ENCODE peak calls at places on chromosomes 13 and 19, in eight cellular contexts. One of them, this sample, is unnamed.

GRCh38 chr19:751501-752341 is 809 bp downstream of the MISP start:
- DNase-seq in SK-N-SH: peak
- DNase-seq in pancreas: no peak
- DNase-seq in aorta: no peak
- DNase-seq in uterus: no peak
- DNase-seq in IMR-90: peak
- DNase-seq in mesendoderm: peak
- DNase-seq in CD4-positive, CD25-positive, alpha-beta regulatory T cell: no peak
- DNase-seq in this sample: peak

GRCh38 chr13:101453784-101454201 is 1.3 kb downstream of the ITGBL1 start:
- DNase-seq in SK-N-SH: peak
- DNase-seq in pancreas: peak
- DNase-seq in aorta: peak
- DNase-seq in uterus: no peak
- DNase-seq in IMR-90: no peak
- DNase-seq in mesendoderm: no peak
- DNase-seq in CD4-positive, CD25-positive, alpha-beta regulatory T cell: no peak
- DNase-seq in this sample: peak

GRCh38 chr13:112160558-112160957 is 93.6 kb downstream of the SOX1 start:
- DNase-seq in SK-N-SH: no peak
- DNase-seq in pancreas: no peak
- DNase-seq in aorta: no peak
- DNase-seq in uterus: no peak
- DNase-seq in IMR-90: no peak
- DNase-seq in mesendoderm: no peak
- DNase-seq in CD4-positive, CD25-positive, alpha-beta regulatory T cell: no peak
- DNase-seq in this sample: no peak

GRCh38 chr13:75153834-75154233 is 328.1 kb downstream of the TBC1D4 start:
- DNase-seq in SK-N-SH: no peak
- DNase-seq in pancreas: no peak
- DNase-seq in aorta: no peak
- DNase-seq in uterus: no peak
- DNase-seq in IMR-90: no peak
- DNase-seq in mesendoderm: no peak
- DNase-seq in CD4-positive, CD25-positive, alpha-beta regulatory T cell: no peak
- DNase-seq in this sample: no peak

GRCh38 chr13:43237616-43238015 is 214.2 kb downstream of the DNAJC15 start:
- DNase-seq in SK-N-SH: no peak
- DNase-seq in pancreas: no peak
- DNase-seq in aorta: no peak
- DNase-seq in uterus: no peak
- DNase-seq in IMR-90: no peak
- DNase-seq in mesendoderm: no peak
- DNase-seq in CD4-positive, CD25-positive, alpha-beta regulatory T cell: no peak
- DNase-seq in this sample: no peak

GRCh38 chr19:32676186-32676894 is 692 bp downstream of the RGS9BP start:
- DNase-seq in SK-N-SH: peak
- DNase-seq in pancreas: peak
- DNase-seq in aorta: peak
- DNase-seq in uterus: peak
- DNase-seq in IMR-90: no peak
- DNase-seq in mesendoderm: peak
- DNase-seq in CD4-positive, CD25-positive, alpha-beta regulatory T cell: no peak
- DNase-seq in this sample: peak

GRCh38 chr19:3604987-3605343 is 1.7 kb downstream of the TBXA2R start:
- DNase-seq in SK-N-SH: no peak
- DNase-seq in pancreas: peak
- DNase-seq in aorta: no peak
- DNase-seq in uterus: no peak
- DNase-seq in IMR-90: no peak
- DNase-seq in mesendoderm: no peak
- DNase-seq in CD4-positive, CD25-positive, alpha-beta regulatory T cell: no peak
- DNase-seq in this sample: no peak

GRCh38 chr13:90680826-90681225 is 666.7 kb upstream of the MIR17HG start:
- DNase-seq in SK-N-SH: no peak
- DNase-seq in pancreas: no peak
- DNase-seq in aorta: no peak
- DNase-seq in uterus: no peak
- DNase-seq in IMR-90: no peak
- DNase-seq in mesendoderm: no peak
- DNase-seq in CD4-positive, CD25-positive, alpha-beta regulatory T cell: no peak
- DNase-seq in this sample: no peak

GRCh38 chr13:30403491-30403890 is 18.8 kb upstream of the UBE2L5 start:
- DNase-seq in SK-N-SH: no peak
- DNase-seq in pancreas: no peak
- DNase-seq in aorta: no peak
- DNase-seq in uterus: no peak
- DNase-seq in IMR-90: no peak
- DNase-seq in mesendoderm: no peak
- DNase-seq in CD4-positive, CD25-positive, alpha-beta regulatory T cell: no peak
- DNase-seq in this sample: no peak

GRCh38 chr13:49932066-49932465 is 4.1 kb downstream of the SPRYD7 start:
- DNase-seq in SK-N-SH: no peak
- DNase-seq in pancreas: no peak
- DNase-seq in aorta: no peak
- DNase-seq in uterus: no peak
- DNase-seq in IMR-90: no peak
- DNase-seq in mesendoderm: no peak
- DNase-seq in CD4-positive, CD25-positive, alpha-beta regulatory T cell: no peak
- DNase-seq in this sample: no peak

GRCh38 chr19:38684078-38684861 is 36.8 kb downstream of the ACTN4 start:
- DNase-seq in SK-N-SH: no peak
- DNase-seq in pancreas: no peak
- DNase-seq in aorta: peak
- DNase-seq in uterus: peak
- DNase-seq in IMR-90: peak
- DNase-seq in mesendoderm: peak
- DNase-seq in CD4-positive, CD25-positive, alpha-beta regulatory T cell: peak
- DNase-seq in this sample: peak

GRCh38 chr13:102302534-102302933 is 99.3 kb downstream of the FGF14 start:
- DNase-seq in SK-N-SH: no peak
- DNase-seq in pancreas: no peak
- DNase-seq in aorta: no peak
- DNase-seq in uterus: no peak
- DNase-seq in IMR-90: no peak
- DNase-seq in mesendoderm: no peak
- DNase-seq in CD4-positive, CD25-positive, alpha-beta regulatory T cell: no peak
- DNase-seq in this sample: no peak

GRCh38 chr13:45909724-45910123 is 58.2 kb upstream of the SIAH3 start:
- DNase-seq in SK-N-SH: no peak
- DNase-seq in pancreas: no peak
- DNase-seq in aorta: no peak
- DNase-seq in uterus: no peak
- DNase-seq in IMR-90: no peak
- DNase-seq in mesendoderm: no peak
- DNase-seq in CD4-positive, CD25-positive, alpha-beta regulatory T cell: no peak
- DNase-seq in this sample: no peak

GRCh38 chr19:18415177-18415867 is 3.9 kb upstream of the SSBP4 start:
- DNase-seq in SK-N-SH: no peak
- DNase-seq in pancreas: peak
- DNase-seq in aorta: peak
- DNase-seq in uterus: peak
- DNase-seq in IMR-90: peak
- DNase-seq in mesendoderm: no peak
- DNase-seq in CD4-positive, CD25-positive, alpha-beta regulatory T cell: no peak
- DNase-seq in this sample: peak
- H3K27ac ChIP-seq in SK-N-SH: no peak
- H3K27ac ChIP-seq in pancreas: no peak
- H3K27ac ChIP-seq in aorta: peak
- H3K27ac ChIP-seq in uterus: peak
- H3K27ac ChIP-seq in IMR-90: peak
- H3K27ac ChIP-seq in mesendoderm: no peak
- H3K27ac ChIP-seq in CD4-positive, CD25-positive, alpha-beta regulatory T cell: no peak
- H3K27ac ChIP-seq in this sample: peak

GRCh38 chr13:42055500-42056085 is 7.1 kb downstream of the DGKH start:
- DNase-seq in SK-N-SH: no peak
- DNase-seq in pancreas: no peak
- DNase-seq in aorta: no peak
- DNase-seq in uterus: no peak
- DNase-seq in IMR-90: no peak
- DNase-seq in mesendoderm: no peak
- DNase-seq in CD4-positive, CD25-positive, alpha-beta regulatory T cell: no peak
- DNase-seq in this sample: no peak
- H3K27ac ChIP-seq in SK-N-SH: no peak
- H3K27ac ChIP-seq in pancreas: no peak
- H3K27ac ChIP-seq in aorta: no peak
- H3K27ac ChIP-seq in uterus: no peak
- H3K27ac ChIP-seq in IMR-90: no peak
- H3K27ac ChIP-seq in mesendoderm: no peak
- H3K27ac ChIP-seq in CD4-positive, CD25-positive, alpha-beta regulatory T cell: peak
- H3K27ac ChIP-seq in this sample: no peak

GRCh38 chr19:35040474-35040825 is 1.1 kb upstream of the HPN start:
- DNase-seq in SK-N-SH: no peak
- DNase-seq in pancreas: peak
- DNase-seq in aorta: no peak
- DNase-seq in uterus: no peak
- DNase-seq in IMR-90: no peak
- DNase-seq in mesendoderm: no peak
- DNase-seq in CD4-positive, CD25-positive, alpha-beta regulatory T cell: no peak
- DNase-seq in this sample: no peak

GRCh38 chr19:35039881-35040456 is 1.6 kb upstream of the HPN start:
- DNase-seq in SK-N-SH: no peak
- DNase-seq in pancreas: no peak
- DNase-seq in aorta: no peak
- DNase-seq in uterus: no peak
- DNase-seq in IMR-90: no peak
- DNase-seq in mesendoderm: no peak
- DNase-seq in CD4-positive, CD25-positive, alpha-beta regulatory T cell: no peak
- DNase-seq in this sample: no peak

GRCh38 chr19:35041548-35042055 is at the start of gene HPN:
- DNase-seq in SK-N-SH: no peak
- DNase-seq in pancreas: peak
- DNase-seq in aorta: no peak
- DNase-seq in uterus: no peak
- DNase-seq in IMR-90: no peak
- DNase-seq in mesendoderm: peak
- DNase-seq in CD4-positive, CD25-positive, alpha-beta regulatory T cell: no peak
- DNase-seq in this sample: peak

GRCh38 chr19:35042056-35042730 is 672 bp downstream of the HPN start:
- DNase-seq in SK-N-SH: no peak
- DNase-seq in pancreas: peak
- DNase-seq in aorta: no peak
- DNase-seq in uterus: no peak
- DNase-seq in IMR-90: no peak
- DNase-seq in mesendoderm: no peak
- DNase-seq in CD4-positive, CD25-positive, alpha-beta regulatory T cell: no peak
- DNase-seq in this sample: peak

DNA sequence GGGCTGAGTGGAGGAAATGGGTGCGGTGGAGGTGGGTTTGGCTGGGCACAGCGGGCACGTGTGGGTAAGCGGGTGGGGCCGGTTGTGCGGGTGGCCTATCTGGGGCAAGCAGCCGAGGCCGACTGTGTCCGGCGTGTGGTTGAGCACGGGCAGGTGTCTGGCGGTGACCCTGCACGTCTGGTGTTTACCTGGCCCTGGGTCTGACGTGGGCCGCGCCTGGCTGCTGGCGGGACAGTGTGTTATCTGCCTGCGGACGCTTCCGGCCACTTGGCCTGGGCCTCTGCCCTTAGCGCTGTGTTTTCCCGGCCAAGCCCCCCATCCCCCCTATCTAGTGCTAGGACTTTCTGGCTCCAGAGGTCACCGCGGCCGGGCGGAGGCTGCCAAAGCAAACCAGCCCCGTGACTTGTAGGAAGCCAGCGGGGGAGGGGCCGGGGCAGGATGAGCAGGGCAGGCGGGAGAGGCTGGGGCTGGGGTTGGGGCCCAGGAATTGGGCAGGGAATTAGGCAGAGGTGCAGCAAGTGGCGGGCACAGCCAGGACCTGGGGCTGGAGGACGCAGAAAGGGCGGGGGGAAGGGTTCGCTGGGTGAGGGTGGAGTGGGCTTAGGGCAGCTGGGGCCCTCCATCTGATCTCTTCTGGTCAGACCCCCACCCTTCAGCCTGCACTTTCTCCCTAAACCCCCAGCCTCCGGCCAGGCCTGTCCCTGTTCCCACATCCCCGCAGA is 534 bp upstream of the HPN start:
- DNase-seq in SK-N-SH: no peak
- DNase-seq in pancreas: peak
- DNase-seq in aorta: peak
- DNase-seq in uterus: peak
- DNase-seq in IMR-90: no peak
- DNase-seq in mesendoderm: peak
- DNase-seq in CD4-positive, CD25-positive, alpha-beta regulatory T cell: no peak
- DNase-seq in this sample: peak
- H3K27ac ChIP-seq in SK-N-SH: no peak
- H3K27ac ChIP-seq in pancreas: peak
- H3K27ac ChIP-seq in aorta: no peak
- H3K27ac ChIP-seq in uterus: peak
- H3K27ac ChIP-seq in IMR-90: no peak
- H3K27ac ChIP-seq in mesendoderm: no peak
- H3K27ac ChIP-seq in CD4-positive, CD25-positive, alpha-beta regulatory T cell: no peak
- H3K27ac ChIP-seq in this sample: peak

GRCh38 chr19:54429176-54429495 is 13.9 kb downstream of the TTYH1 start:
- DNase-seq in SK-N-SH: no peak
- DNase-seq in pancreas: no peak
- DNase-seq in aorta: no peak
- DNase-seq in uterus: no peak
- DNase-seq in IMR-90: no peak
- DNase-seq in mesendoderm: no peak
- DNase-seq in CD4-positive, CD25-positive, alpha-beta regulatory T cell: no peak
- DNase-seq in this sample: no peak
- H3K27ac ChIP-seq in SK-N-SH: no peak
- H3K27ac ChIP-seq in pancreas: no peak
- H3K27ac ChIP-seq in aorta: no peak
- H3K27ac ChIP-seq in uterus: no peak
- H3K27ac ChIP-seq in IMR-90: no peak
- H3K27ac ChIP-seq in mesendoderm: no peak
- H3K27ac ChIP-seq in CD4-positive, CD25-positive, alpha-beta regulatory T cell: no peak
- H3K27ac ChIP-seq in this sample: no peak

DNA sequence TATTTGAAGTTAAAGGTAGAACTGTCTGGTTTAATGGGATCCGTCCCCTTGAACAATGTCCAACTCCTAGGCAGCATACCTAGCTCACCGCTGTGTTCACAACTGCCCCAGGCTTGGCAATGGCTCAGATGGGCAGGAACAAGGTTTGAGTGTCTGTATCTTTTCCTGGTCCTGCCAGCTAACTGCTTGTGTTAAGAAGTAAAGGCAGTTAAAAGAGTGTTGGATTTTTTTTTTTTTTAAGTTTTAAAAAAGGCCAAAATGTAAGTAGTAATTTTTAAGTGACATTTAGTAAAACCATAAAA is 66.7 kb upstream of the FNDC3A start:
- DNase-seq in SK-N-SH: no peak
- DNase-seq in pancreas: no peak
- DNase-seq in aorta: no peak
- DNase-seq in uterus: peak
- DNase-seq in IMR-90: no peak
- DNase-seq in mesendoderm: no peak
- DNase-seq in CD4-positive, CD25-positive, alpha-beta regulatory T cell: no peak
- DNase-seq in this sample: no peak
- H3K27ac ChIP-seq in SK-N-SH: peak
- H3K27ac ChIP-seq in pancreas: no peak
- H3K27ac ChIP-seq in aorta: peak
- H3K27ac ChIP-seq in uterus: no peak
- H3K27ac ChIP-seq in IMR-90: no peak
- H3K27ac ChIP-seq in mesendoderm: no peak
- H3K27ac ChIP-seq in CD4-positive, CD25-positive, alpha-beta regulatory T cell: no peak
- H3K27ac ChIP-seq in this sample: no peak

GRCh38 chr13:98174321-98174720 is 2.7 kb downstream of the RNF113B start:
- DNase-seq in SK-N-SH: no peak
- DNase-seq in pancreas: no peak
- DNase-seq in aorta: no peak
- DNase-seq in uterus: no peak
- DNase-seq in IMR-90: no peak
- DNase-seq in mesendoderm: no peak
- DNase-seq in CD4-positive, CD25-positive, alpha-beta regulatory T cell: no peak
- DNase-seq in this sample: no peak
- H3K27ac ChIP-seq in SK-N-SH: no peak
- H3K27ac ChIP-seq in pancreas: peak
- H3K27ac ChIP-seq in aorta: no peak
- H3K27ac ChIP-seq in uterus: peak
- H3K27ac ChIP-seq in IMR-90: peak
- H3K27ac ChIP-seq in mesendoderm: peak
- H3K27ac ChIP-seq in CD4-positive, CD25-positive, alpha-beta regulatory T cell: no peak
- H3K27ac ChIP-seq in this sample: peak